ENCODE peak calls at places on chromosomes 3 and 15, in six cellular contexts. P is uterus, K is ACHN, J is lower lobe of right lung, R is trophoblast cell, E is G401. D is an unnamed sample.

GRCh38 chr15:41957021-41957897 is 15.1 kb downstream of the EHD4 start:
- DNase-seq in P (no peak), K (no peak), J (no peak), R (no peak), E (no peak), D (peak)

GRCh38 chr3:66405701-66406091 is 95.1 kb downstream of the LRIG1 start:
- DNase-seq in P (no peak), K (peak), J (no peak), R (no peak), E (no peak), D (no peak)

GRCh38 chr3:174531262-174531982 is 327.7 kb upstream of the NAALADL2 start:
- DNase-seq in P (no peak), K (no peak), J (no peak), R (no peak), E (no peak), D (no peak)

GRCh38 chr15:74349241-74349766 is 18.1 kb downstream of the CYP11A1 start:
- DNase-seq in P (no peak), K (no peak), J (no peak), R (no peak), E (no peak), D (no peak)

GRCh38 chr15:28889346-28889745 is 3.6 kb downstream of the APBA2 start:
- DNase-seq in P (no peak), K (no peak), J (no peak), R (no peak), E (peak), D (no peak)

GRCh38 chr15:83930813-83931212 is 276.9 kb downstream of the ADAMTSL3 start:
- DNase-seq in P (peak), K (no peak), J (no peak), R (peak), E (peak), D (no peak)

GRCh38 chr15:50218291-50218690 is 36.3 kb downstream of the SLC27A2 start:
- DNase-seq in P (no peak), K (no peak), J (no peak), R (no peak), E (no peak), D (no peak)

GRCh38 chr3:178381555-178381954 is 154.7 kb upstream of the KCNMB2 start:
- DNase-seq in P (no peak), K (no peak), J (no peak), R (peak), E (no peak), D (peak)

GRCh38 chr3:129033619-129034321 is 26.8 kb upstream of the GP9 start:
- DNase-seq in P (no peak), K (no peak), J (no peak), R (no peak), E (no peak), D (no peak)

GRCh38 chr3:53704363-53704725 is 141.9 kb downstream of the CHDH start:
- DNase-seq in P (no peak), K (no peak), J (no peak), R (no peak), E (no peak), D (no peak)

GRCh38 chr15:78951841-78952238 is 7.0 kb upstream of the CTSH start:
- DNase-seq in P (no peak), K (no peak), J (no peak), R (peak), E (no peak), D (no peak)

GRCh38 chr3:129794319-129795201 is 99.0 kb downstream of the TMCC1 start:
- DNase-seq in P (peak), K (peak), J (peak), R (peak), E (no peak), D (peak)

GRCh38 chr15:39864116-39864515 is 56.0 kb downstream of the GPR176 start:
- DNase-seq in P (no peak), K (no peak), J (no peak), R (no peak), E (no peak), D (no peak)

GRCh38 chr3:197373096-197373495 is 74.7 kb upstream of the DLG1 start:
- DNase-seq in P (no peak), K (no peak), J (no peak), R (no peak), E (no peak), D (no peak)

GRCh38 chr15:40340740-40341400 is at the start of gene CCDC9B:
- DNase-seq in P (peak), K (peak), J (peak), R (peak), E (peak), D (peak)